ENCODE peak calls at places on chromosomes 13 and 19, in eight cellular contexts. F, A, J, H, T, I, O and P are unnamed samples.

GRCh38 chr19:42253245-42254082 is 1.5 kb downstream of the ERF start:
- DNase-seq in F (peak; percentile 36), A (peak; percentile 26), H (no peak), I (no peak), O (peak; percentile 59), T (peak; percentile 75), J (peak; percentile 88), P (peak; percentile 92)

GRCh38 chr19:6738726-6739389 is 622 bp upstream of the TRIP10 start:
- DNase-seq in A (peak; percentile 8), J (peak; percentile 86), H (peak; percentile 10), T (peak; percentile 42), F (no peak), O (peak; percentile 60), I (no peak), P (no peak)

GRCh38 chr19:33395561-33396550 is 22.3 kb downstream of the CEBPG start:
- DNase-seq in T (no peak), O (no peak), I (no peak), F (no peak), H (peak; percentile 34), A (peak; percentile 41), J (peak; percentile 73), P (no peak)

GRCh38 chr13:32408999-32409313 is 19.0 kb downstream of the N4BP2L1 start:
- DNase-seq in H (no peak), I (no peak), J (no peak), F (no peak), A (no peak), O (no peak), T (no peak), P (no peak)

GRCh38 chr13:88042489-88042888 is 371.3 kb downstream of the SLITRK5 start:
- DNase-seq in J (no peak), O (no peak), H (peak; percentile 55), T (no peak), I (no peak), F (peak; percentile 20), A (no peak), P (no peak)

GRCh38 chr19:46000497-46001246 is 5.4 kb downstream of the CCDC61 start:
- DNase-seq in F (peak; percentile 35), J (no peak), H (no peak), O (no peak), T (peak; percentile 67), A (no peak), I (no peak), P (no peak)

GRCh38 chr19:17347361-17347760 is 10.0 kb downstream of the GTPBP3 start:
- DNase-seq in H (no peak), I (no peak), A (peak; percentile 20), J (no peak), F (peak; percentile 24), T (no peak), O (peak; percentile 59), P (no peak)

GRCh38 chr13:114065926-114066774 is 66.3 kb downstream of the RASA3 start:
- DNase-seq in A (no peak), T (no peak), J (peak; percentile 68), H (no peak), O (peak; percentile 40), F (no peak), I (no peak), P (no peak)

GRCh38 chr13:73274147-73274546 is 215.3 kb downstream of the KLF5 start:
- DNase-seq in F (peak; percentile 26), T (no peak), O (no peak), H (peak; percentile 71), I (no peak), A (peak; percentile 27), J (no peak), P (no peak)

GRCh38 chr13:24381539-24382265 is 72.3 kb downstream of the C1QTNF9 start:
- DNase-seq in I (no peak), O (no peak), J (no peak), F (peak; percentile 17), H (peak; percentile 43), A (peak; percentile 39), T (no peak), P (no peak)

GRCh38 chr19:53424968-53425597 is 6.7 kb upstream of the ZNF761 start:
- DNase-seq in O (peak; percentile 72), H (peak; percentile 29), I (peak; percentile 58), A (peak; percentile 65), F (peak; percentile 85), J (peak; percentile 74), T (peak; percentile 85), P (peak; percentile 50)

GRCh38 chr13:60398438-60398891 is 1.4 kb downstream of the TDRD3 start:
- DNase-seq in I (no peak), J (no peak), F (no peak), T (no peak), H (no peak), A (no peak), O (no peak), P (no peak)

GRCh38 chr19:49857834-49858590 is 7.1 kb downstream of the PTOV1 start:
- DNase-seq in J (peak; percentile 84), T (no peak), F (no peak), O (no peak), A (no peak), I (no peak), H (no peak), P (no peak)

DNA sequence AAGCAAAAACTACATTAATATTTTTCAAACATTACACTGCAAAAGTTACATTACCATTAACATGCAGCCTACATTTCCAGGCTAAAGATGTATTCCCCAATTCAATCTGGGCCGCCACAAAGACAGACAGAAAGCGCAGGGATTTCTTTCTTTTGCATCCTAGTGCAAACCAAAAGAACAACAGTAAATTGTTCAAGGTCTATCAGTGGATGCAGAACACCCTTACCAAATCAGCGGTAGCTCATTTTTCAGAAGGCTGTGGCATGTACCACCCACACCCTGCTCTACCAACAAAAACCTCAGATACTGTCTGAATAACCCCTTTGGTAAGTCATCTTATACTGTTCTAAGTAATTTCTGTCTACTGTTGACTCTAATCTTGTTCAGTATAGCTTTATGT is 3.6 kb downstream of the TPT1 start:
- DNase-seq in H (no peak), F (no peak), T (no peak), J (no peak), I (no peak), A (no peak), O (no peak), P (no peak)
- H3K4me3 ChIP-seq in H (peak overlapping the region; percentile 97), F (no peak overlapping the region), T (no peak overlapping the region), J (peak overlapping the region; percentile 80), I (no peak overlapping the region), A (no peak overlapping the region), O (no peak overlapping the region), P (no peak overlapping the region)

DNA sequence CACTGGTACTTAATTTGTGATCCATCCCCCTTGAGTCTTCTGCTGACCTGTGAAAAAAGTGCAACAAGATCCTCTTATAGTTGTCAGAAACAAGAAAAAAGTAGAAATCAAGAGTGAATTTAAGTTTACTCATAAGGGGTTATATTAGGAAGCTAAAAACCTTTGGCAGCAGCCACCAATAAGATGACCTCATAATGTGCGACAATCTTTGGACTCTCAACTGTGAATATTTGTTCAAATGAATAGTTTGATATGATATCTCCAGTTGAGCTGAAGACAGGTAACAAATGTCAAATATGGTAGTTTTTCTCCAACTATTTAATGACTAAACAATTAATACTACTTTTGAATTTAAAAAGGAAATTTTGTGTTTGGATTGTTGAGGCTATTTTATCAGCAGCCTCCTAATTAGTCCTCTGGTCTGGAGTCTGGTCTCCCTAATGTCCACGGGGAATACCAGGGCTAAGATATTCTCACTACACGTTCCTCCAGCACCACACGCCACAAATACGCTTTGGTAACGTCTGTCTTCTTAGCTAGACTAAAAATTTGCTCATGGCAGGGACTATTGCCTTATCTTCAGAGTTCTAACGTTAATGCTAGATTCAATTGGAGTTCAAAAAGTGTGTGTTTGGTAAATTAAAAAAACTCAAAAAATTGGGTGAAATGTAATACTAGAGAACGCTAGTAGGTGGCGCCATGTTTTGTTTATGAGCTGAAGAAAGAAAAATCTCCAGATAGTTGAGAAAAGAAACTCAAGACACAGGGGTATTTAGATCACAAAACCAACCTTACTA is 51.0 kb upstream of the PDX1 start:
- DNase-seq in H (no peak), O (no peak), I (peak; percentile 2), J (no peak), T (peak; percentile 6), A (peak; percentile 5), F (peak; percentile 36), P (no peak)
- TF ChIP-seq CTCF in H (peak; percentile 33), O (no peak), I (peak; percentile 67), J (peak; percentile 13), T (peak; percentile 58), A (peak; percentile 55), F (peak; percentile 61), P (peak; percentile 62)

DNA sequence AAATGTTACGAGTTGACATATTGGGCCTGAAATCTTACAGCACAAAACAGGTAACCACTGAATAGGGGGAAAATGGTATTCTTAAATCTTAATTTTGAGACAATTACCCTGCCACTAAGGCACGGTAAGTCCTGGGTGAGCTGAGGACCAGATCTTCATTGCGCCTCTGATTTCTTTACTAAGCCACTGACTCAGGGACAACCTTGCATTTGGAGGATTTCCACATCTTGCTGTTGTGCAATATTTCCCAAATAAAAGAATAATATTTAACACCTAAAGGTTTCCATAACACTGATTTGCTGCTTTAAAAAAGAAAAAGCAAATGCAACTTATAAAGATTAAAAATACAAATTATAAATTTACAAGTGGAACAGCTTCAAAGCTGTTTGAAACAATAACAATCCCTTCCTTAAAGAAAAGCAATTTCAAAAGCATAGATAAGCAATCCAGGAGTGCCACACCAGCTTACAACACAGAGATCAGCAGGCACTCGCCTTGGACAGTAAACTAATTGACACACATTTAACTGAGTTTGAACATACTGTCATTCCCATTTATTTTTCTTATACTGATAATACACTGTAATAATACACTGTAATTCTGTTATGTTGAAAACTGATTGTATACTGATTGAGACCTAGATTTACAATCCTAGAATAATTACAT is 79.6 kb upstream of the DOCK9 start:
- DNase-seq in O (no peak), J (no peak), H (no peak), A (peak; percentile 31), F (peak; percentile 63), I (no peak), T (no peak), P (no peak)
- H3K4me3 ChIP-seq in O (no peak overlapping the region), J (no peak overlapping the region), H (no peak overlapping the region), A (no peak overlapping the region), F (no peak overlapping the region), I (no peak overlapping the region), T (no peak overlapping the region), P (no peak overlapping the region)

GRCh38 chr19:16323532-16323931 is 1.1 kb upstream of the KLF2 start:
- DNase-seq in J (no peak), H (no peak), O (no peak), A (no peak), T (no peak), I (no peak), F (no peak), P (no peak)

GRCh38 chr19:16324384-16325160 is at the start of gene KLF2:
- DNase-seq in T (peak; percentile 95), A (peak; percentile 90), O (peak; percentile 97), I (no peak), H (peak; percentile 77), F (peak; percentile 92), J (peak; percentile 95), P (peak; percentile 84)

GRCh38 chr19:16324064-16324383 is 602 bp upstream of the KLF2 start:
- DNase-seq in I (no peak), O (no peak), T (no peak), F (no peak), J (no peak), H (no peak), A (no peak), P (no peak)

GRCh38 chr19:16319466-16319865 is 5.2 kb upstream of the KLF2 start:
- DNase-seq in O (peak; percentile 63), I (no peak), T (no peak), F (peak; percentile 69), J (no peak), A (peak; percentile 49), H (no peak), P (no peak)

DNA sequence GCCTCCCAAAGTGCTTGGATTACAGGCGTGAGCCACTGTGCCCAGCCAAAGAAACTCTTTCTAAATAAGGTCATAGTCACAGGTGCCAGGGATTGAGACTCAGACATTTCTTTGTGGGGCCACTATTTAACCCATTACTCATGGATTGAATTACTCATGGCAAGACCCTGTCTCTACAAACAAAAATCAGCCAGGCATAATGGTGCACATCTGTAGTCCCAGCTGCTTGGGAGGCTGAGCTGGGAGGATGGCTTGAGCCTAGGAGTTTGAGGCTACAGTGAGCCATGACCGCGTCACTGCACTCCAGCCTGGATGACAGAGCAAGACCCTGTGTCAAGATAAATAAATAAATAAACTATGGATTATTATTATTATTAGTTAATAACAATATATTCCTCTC is 3.6 kb upstream of the KLF2 start:
- DNase-seq in O (no peak), J (no peak), F (no peak), I (no peak), H (no peak), T (no peak), A (no peak), P (no peak)
- TF ChIP-seq CTCF in O (no peak), J (no peak), F (no peak), I (no peak), H (no peak), T (no peak), A (no peak), P (no peak)